ENCODE peak calls at places on chromosomes 16 and 17, in nine cellular contexts. H, E, S, X, V, F, R, K and C are unnamed samples. For H3K9me3 and H3K36me3, the result is how much of the 10 kb centered on the place peaks cover.

GRCh38 chr16:89187337-89188063 is 12.8 kb downstream of the SLC22A31 start:
- DNase-seq in V (peak), X (no peak), S (no peak), R (no peak), E (no peak), F (no peak), H (no peak), K (no peak), C (no peak)

GRCh38 chr17:36736201-36737156 is 135.1 kb downstream of the MRM1 start:
- DNase-seq in S (no peak), V (no peak), F (no peak), K (no peak), R (no peak), E (no peak), H (no peak), X (no peak), C (no peak)

GRCh38 chr17:18961634-18962493 is 9.9 kb downstream of the SLC5A10 start:
- DNase-seq in R (no peak), S (no peak), K (peak), H (peak), E (no peak), F (peak), V (no peak), X (no peak), C (no peak)

GRCh38 chr17:50908140-50908859 is 42.1 kb upstream of the TOB1 start:
- DNase-seq in K (no peak), R (no peak), H (no peak), E (no peak), F (no peak), X (no peak), S (peak), V (no peak), C (no peak)

GRCh38 chr17:80320496-80320895 is 59.8 kb downstream of the RNF213 start:
- DNase-seq in F (no peak), X (no peak), K (no peak), V (no peak), E (no peak), H (no peak), R (no peak), S (no peak), C (no peak)

GRCh38 chr17:73474370-73474988 is 162.7 kb upstream of the CDC42EP4 start:
- DNase-seq in E (peak), R (peak), S (peak), V (no peak), K (no peak), H (peak), F (peak), X (peak), C (peak)

GRCh38 chr16:9192746-9193145 is 101.3 kb downstream of the HAPSTR1 start:
- DNase-seq in V (no peak), X (no peak), K (no peak), H (no peak), S (no peak), F (no peak), E (no peak), R (no peak), C (no peak)

GRCh38 chr17:12719948-12720347 is 54.3 kb downstream of the MYOCD start:
- DNase-seq in K (no peak), S (no peak), R (no peak), X (no peak), H (no peak), F (no peak), V (no peak), E (no peak), C (no peak)

GRCh38 chr16:57747996-57748395 is 12.4 kb downstream of the KATNB1 start:
- DNase-seq in F (no peak), K (no peak), V (no peak), S (no peak), E (no peak), R (no peak), X (no peak), H (no peak), C (no peak)

GRCh38 chr17:4852504-4853075 is 19.4 kb downstream of the MINK1 start:
- DNase-seq in F (peak), S (peak), R (no peak), X (no peak), V (peak), K (no peak), E (no peak), H (peak), C (peak)

GRCh38 chr17:64025732-64026294 is 5.4 kb upstream of the ICAM2 start:
- DNase-seq in R (peak), F (peak), H (peak), K (peak), S (peak), V (peak), E (peak), X (peak), C (peak)

GRCh38 chr17:63483038-63483437 is 6.2 kb downstream of the ACE start:
- DNase-seq in X (no peak), K (no peak), R (no peak), S (no peak), E (no peak), F (no peak), H (no peak), V (no peak), C (no peak)

GRCh38 chr17:21177401-21177800 is 36.6 kb downstream of the TMEM11 start:
- DNase-seq in H (no peak), X (no peak), R (peak), F (no peak), S (no peak), K (no peak), V (no peak), E (peak), C (no peak)

GRCh38 chr16:3781421-3781820 is 64.1 kb upstream of the TRAP1 start:
- DNase-seq in K (no peak), R (no peak), E (no peak), H (no peak), X (no peak), S (no peak), V (no peak), F (no peak), C (no peak)

GRCh38 chr17:43840814-43841213 is 6.2 kb upstream of the CD300LG start:
- DNase-seq in F (peak), X (no peak), S (peak), R (no peak), H (peak), E (no peak), K (no peak), V (no peak), C (no peak)

GRCh38 chr17:82913304-82914043 is 73.7 kb upstream of the ZNF750 start:
- DNase-seq in H (no peak), R (peak), F (peak), K (no peak), S (peak), E (no peak), V (no peak), X (no peak), C (no peak)

GRCh38 chr16:89922477-89922883 is 662 bp upstream of the TUBB3 start:
- DNase-seq in R (peak), V (no peak), S (peak), E (peak), H (peak), X (peak), F (peak), K (peak), C (peak)

GRCh38 chr17:33072421-33073175 is 81.0 kb downstream of the SPACA3 start:
- DNase-seq in F (no peak), X (no peak), K (no peak), R (no peak), E (no peak), V (no peak), S (peak), H (no peak), C (no peak)

GRCh38 chr17:29760771-29761682 is 138.3 kb upstream of the CORO6 start:
- DNase-seq in H (peak), S (peak), K (peak), R (peak), V (peak), E (peak), F (peak), X (peak), C (peak)

GRCh38 chr17:46876353-46876887 is 25.0 kb downstream of the WNT9B start:
- DNase-seq in R (peak), E (no peak), X (no peak), S (peak), V (no peak), K (no peak), H (no peak), F (peak), C (no peak)

GRCh38 chr17:22435231-22435974 is 743.1 kb downstream of the KCNJ18 start:
- DNase-seq in F (no peak), H (no peak), E (no peak), R (no peak), X (no peak), S (no peak), V (no peak), K (no peak), C (no peak)

GRCh38 chr17:42894283-42895184 is 6.1 kb upstream of the G6PC1 start:
- DNase-seq in H (no peak), F (peak), K (no peak), E (no peak), R (peak), S (no peak), V (no peak), X (no peak), C (no peak)

GRCh38 chr16:2468142-2468724 is 2.9 kb upstream of the NTN3 start:
- DNase-seq in S (peak), K (no peak), X (no peak), V (no peak), E (no peak), H (peak), F (peak), R (no peak), C (peak)

GRCh38 chr16:2468725-2469398 is 2.2 kb upstream of the NTN3 start:
- DNase-seq in H (no peak), R (no peak), F (peak), E (no peak), X (no peak), K (no peak), S (no peak), V (no peak), C (no peak)

GRCh38 chr16:2466667-2467300 is 4.3 kb upstream of the NTN3 start:
- DNase-seq in H (no peak), R (no peak), F (no peak), X (no peak), V (no peak), K (no peak), E (no peak), S (no peak), C (no peak)

GRCh38 chr16:2465653-2466415 is 5.3 kb upstream of the NTN3 start:
- DNase-seq in E (no peak), R (no peak), H (no peak), K (no peak), X (no peak), S (peak), F (no peak), V (no peak), C (no peak)

DNA sequence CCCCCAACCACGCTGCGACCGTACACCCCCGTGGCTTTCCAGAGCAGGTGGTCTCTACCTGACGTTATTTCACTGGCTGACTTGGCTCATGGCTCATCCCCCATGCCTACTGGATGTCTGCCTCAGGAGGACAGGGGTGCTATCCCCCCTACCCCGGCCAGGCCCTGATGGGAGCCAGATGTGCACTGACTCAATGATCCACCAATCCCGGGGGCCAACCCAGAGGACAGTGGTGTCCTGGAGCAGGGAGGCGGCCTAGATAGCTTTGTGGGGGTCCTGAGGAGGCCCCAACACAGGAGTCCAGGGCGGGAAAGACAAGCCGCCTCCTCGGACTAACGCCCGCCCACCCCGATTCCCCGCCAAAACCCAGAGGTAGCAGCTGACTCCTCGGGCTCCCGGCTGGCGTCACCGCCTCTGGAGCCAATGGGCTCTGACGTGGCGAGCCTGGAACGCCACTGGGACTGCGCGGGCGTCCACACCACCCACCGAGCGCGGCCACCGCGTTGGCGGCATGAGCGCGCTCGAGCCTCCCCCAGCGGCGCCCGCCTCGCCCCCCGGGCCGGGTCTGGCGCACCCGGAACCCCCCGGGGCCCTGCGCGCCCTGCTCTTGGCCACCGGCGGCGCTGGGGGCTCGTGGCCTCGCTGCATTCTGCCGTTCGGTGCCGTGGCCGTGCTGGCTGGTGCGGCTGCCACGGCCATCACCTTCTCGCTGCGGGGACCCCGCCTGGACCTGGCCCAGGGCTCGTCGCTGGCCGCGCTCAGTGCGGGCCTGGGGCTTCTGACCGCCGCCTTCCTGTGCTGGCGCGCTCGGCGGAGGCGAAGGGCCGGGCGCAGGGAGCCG is 3.6 kb upstream of the NTN3 start:
- DNase-seq in F (peak), E (peak), S (peak), R (peak), X (no peak), H (peak), V (no peak), K (peak), C (peak)
- H3K4me3 ChIP-seq in F (peak), E (peak), S (peak), R (peak), X (no peak), H (peak), V (no peak), K (peak), C (peak)

DNA sequence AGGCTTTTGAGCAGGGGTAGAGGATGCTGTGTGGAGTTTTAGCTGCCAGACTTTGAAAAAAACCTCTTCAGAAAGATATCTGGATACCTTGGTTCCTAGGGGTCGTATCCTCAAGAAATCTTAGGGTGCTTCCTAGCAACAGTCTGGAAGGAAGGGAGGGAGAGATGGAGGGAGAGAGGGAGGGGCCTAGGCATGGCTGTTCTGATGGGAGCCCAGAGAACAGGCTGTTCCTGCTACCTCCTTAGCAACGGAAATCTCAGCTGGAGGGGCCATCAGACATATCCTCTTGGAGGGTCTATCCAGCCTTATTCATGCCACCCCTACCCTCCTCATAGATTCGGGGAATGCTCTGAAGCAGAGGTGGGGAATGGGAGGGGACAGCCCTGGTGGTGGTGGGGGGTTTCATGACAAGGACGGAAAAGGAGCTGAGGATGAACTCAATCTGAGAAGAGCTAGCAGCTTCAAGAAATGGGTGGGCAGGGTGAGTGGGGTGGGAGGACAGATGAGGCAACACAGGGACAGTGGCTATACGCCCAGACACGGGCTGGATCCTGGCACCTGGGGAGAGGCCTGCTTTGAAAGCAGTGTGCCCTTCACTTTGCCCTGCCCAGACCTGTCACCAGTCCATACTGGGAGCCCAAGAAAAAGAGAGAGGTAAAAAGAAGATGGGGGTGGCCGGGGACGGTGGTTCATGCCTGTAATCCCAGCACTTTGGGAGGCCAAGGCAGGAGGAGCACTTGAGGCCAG is 2.9 kb upstream of the THRA start:
- DNase-seq in V (no peak), R (no peak), E (no peak), X (no peak), K (no peak), F (no peak), S (no peak), H (no peak), C (no peak)
- H3K9me3 ChIP-seq in V (under half), R (under half), E (under half), X (under half), K (under half), F (under half), S (under half), H (under half), C (under half)

DNA sequence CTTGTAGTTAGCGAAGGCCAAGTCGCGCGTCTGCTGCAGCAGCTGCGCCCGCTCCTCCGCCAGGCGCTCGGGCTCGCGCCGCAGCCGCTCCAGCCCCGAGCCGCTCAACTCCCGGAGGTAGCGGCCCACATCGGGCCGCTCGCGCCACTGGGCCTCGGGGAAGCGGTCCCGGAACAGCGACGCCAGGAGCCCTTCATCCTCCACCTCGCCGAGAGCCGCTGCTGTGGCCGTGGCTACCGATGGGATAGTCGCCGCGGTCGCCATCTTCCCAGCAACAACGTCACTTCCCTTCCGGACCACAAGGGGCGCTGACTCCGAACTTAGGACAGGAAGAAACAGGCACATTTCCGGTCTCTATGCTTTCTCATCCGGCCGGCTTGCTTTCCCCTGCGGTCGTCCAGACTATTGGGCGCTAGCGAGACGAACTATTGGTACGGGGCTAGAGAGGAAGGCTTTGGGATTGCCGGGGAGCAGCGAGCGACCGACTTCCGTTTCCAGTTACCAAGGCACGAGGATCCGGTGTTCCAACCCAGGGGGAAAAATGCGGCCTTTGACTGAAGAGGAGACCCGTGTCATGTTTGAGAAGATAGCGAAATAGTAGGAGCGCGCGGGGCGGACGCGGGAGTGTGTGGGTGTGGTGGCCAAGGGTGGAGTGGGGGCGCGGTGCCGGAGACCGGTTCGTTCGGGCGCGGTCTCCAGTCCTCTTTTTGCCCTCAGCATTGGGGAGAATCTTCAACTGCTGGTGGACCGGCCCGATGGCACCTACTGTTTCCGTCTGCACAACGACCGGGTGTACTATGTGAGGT is at the start of the genes COG8 and NIP7:
- DNase-seq in F (peak), S (peak), H (peak), V (peak), E (peak), X (peak), K (peak), R (peak), C (peak)
- H3K36me3 ChIP-seq in F (under half), S (under half), H (under half), V (under half), E (under half), X (under half), K (half or more), R (half or more), C (half or more)

GRCh38 chr16:72542103-72542502 is 370.1 kb upstream of the PMFBP1 start:
- DNase-seq in S (no peak), K (no peak), F (no peak), X (no peak), R (no peak), V (no peak), E (no peak), H (no peak), C (no peak)
- H3K4me3 ChIP-seq in S (no peak), K (no peak), F (no peak), X (no peak), R (no peak), V (no peak), E (no peak), H (no peak), C (no peak)

GRCh38 chr16:80784951-80785350 is 19.4 kb downstream of the CDYL2 start:
- DNase-seq in K (no peak), X (no peak), H (no peak), F (no peak), V (no peak), E (no peak), S (no peak), R (no peak), C (no peak)
- H3K9me3 ChIP-seq in K (under half), X (under half), H (under half), F (under half), V (under half), E (under half), S (under half), R (under half), C (under half)

DNA sequence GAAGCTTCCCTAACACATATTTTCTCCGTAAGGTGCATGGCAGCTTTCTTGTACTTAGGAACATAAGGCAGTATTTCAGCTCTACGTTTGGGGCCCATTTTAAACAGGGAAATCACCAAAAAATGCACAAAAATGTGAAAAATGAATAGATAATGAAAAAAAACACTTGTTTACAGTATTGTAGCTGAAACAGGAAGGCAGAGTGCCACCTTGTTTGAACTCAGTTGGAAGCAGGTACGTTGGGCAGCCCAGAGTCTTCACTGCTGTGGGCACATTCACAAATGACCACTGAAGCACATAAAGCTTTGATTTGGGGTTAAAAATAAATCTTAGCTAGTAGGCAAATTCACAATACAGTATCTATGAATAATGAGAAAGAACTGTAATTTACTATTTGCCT is 108.6 kb downstream of the CNTNAP4 start:
- DNase-seq in F (no peak), R (no peak), S (no peak), K (no peak), X (no peak), E (no peak), H (no peak), V (no peak), C (no peak)
- H3K36me3 ChIP-seq in F (under half), R (under half), S (under half), K (under half), X (under half), E (under half), H (under half), V (under half), C (under half)

GRCh38 chr17:34979650-34980352 is 511 bp upstream of the LIG3 start:
- DNase-seq in E (no peak), R (no peak), F (no peak), S (no peak), V (no peak), X (no peak), H (peak), K (no peak), C (peak)
- H3K4me3 ChIP-seq in E (peak), R (peak), F (no peak), S (peak), V (peak), X (peak), H (peak), K (peak), C (peak)

GRCh38 chr16:11149011-11149616 is 106.9 kb downstream of the SOCS1 start:
- DNase-seq in R (no peak), F (no peak), S (no peak), V (no peak), X (no peak), K (no peak), H (peak), E (no peak), C (no peak)

GRCh38 chr16:11152677-11153321 is 103.2 kb downstream of the SOCS1 start:
- DNase-seq in K (no peak), H (no peak), S (no peak), F (no peak), V (no peak), X (no peak), R (no peak), E (no peak), C (no peak)

GRCh38 chr16:11152205-11152604 is 103.8 kb downstream of the SOCS1 start:
- DNase-seq in F (no peak), E (no peak), V (no peak), K (no peak), R (no peak), S (no peak), X (no peak), H (no peak), C (no peak)

GRCh38 chr16:11150190-11150589 is 105.8 kb downstream of the SOCS1 start:
- DNase-seq in H (no peak), E (no peak), X (no peak), F (no peak), R (no peak), K (no peak), S (no peak), V (no peak), C (no peak)

GRCh38 chr16:11151156-11151904 is 104.7 kb downstream of the SOCS1 start:
- DNase-seq in K (no peak), H (no peak), X (no peak), E (no peak), V (no peak), R (no peak), S (no peak), F (no peak), C (no peak)
- H3K9me3 ChIP-seq in K (under half), H (under half), X (under half), E (under half), V (under half), R (under half), S (under half), F (under half), C (under half)